ENCODE peak calls at places on chromosome 2, in four cellular contexts. One of them, this sample, is unnamed.
A peak's percentile ranks its signal among the peaks of the same experiment; 100 is the strongest.

GRCh38 chr2:200406379-200406778 is 99.9 kb downstream of the SPATS2L start:
- DNase-seq in tibial artery: no peak
- DNase-seq in uterus: no peak
- DNase-seq in Calu3: no peak
- DNase-seq in this sample: no peak

GRCh38 chr2:198060277-198060676 is 255.9 kb downstream of the PLCL1 start:
- DNase-seq in tibial artery: no peak
- DNase-seq in Calu3: no peak
- DNase-seq in uterus: no peak
- DNase-seq in this sample: no peak

GRCh38 chr2:3340144-3340543 is 37.5 kb downstream of the EIPR1 start:
- DNase-seq in tibial artery: no peak
- DNase-seq in uterus: no peak
- DNase-seq in Calu3: no peak
- DNase-seq in this sample: no peak

GRCh38 chr2:32008811-32009478 is 1.9 kb downstream of the MEMO1 start:
- DNase-seq in uterus: no peak
- DNase-seq in tibial artery: no peak
- DNase-seq in Calu3: peak; percentile 14
- DNase-seq in this sample: no peak

GRCh38 chr2:33167655-33168245 is 221.0 kb downstream of the LTBP1 start:
- DNase-seq in Calu3: no peak
- DNase-seq in tibial artery: no peak
- DNase-seq in uterus: no peak
- DNase-seq in this sample: no peak

GRCh38 chr2:98895901-98896300 is 40.1 kb downstream of the CRACDL start:
- DNase-seq in Calu3: no peak
- DNase-seq in uterus: no peak
- DNase-seq in tibial artery: no peak
- DNase-seq in this sample: no peak

GRCh38 chr2:97741251-97741650 is 27.9 kb downstream of the ZAP70 start:
- DNase-seq in tibial artery: no peak
- DNase-seq in uterus: no peak
- DNase-seq in Calu3: no peak
- DNase-seq in this sample: no peak

GRCh38 chr2:175463639-175464310 is 282.3 kb upstream of the ATP5MC3 start:
- DNase-seq in Calu3: no peak
- DNase-seq in uterus: no peak
- DNase-seq in tibial artery: no peak
- DNase-seq in this sample: no peak

GRCh38 chr2:138602166-138602460 is 100.5 kb downstream of the SPOPL start:
- DNase-seq in uterus: no peak
- DNase-seq in Calu3: no peak
- DNase-seq in tibial artery: no peak
- DNase-seq in this sample: no peak

GRCh38 chr2:20916604-20917286 is 93.8 kb upstream of the LDAH start:
- DNase-seq in tibial artery: no peak
- DNase-seq in uterus: no peak
- DNase-seq in Calu3: peak; percentile 23
- DNase-seq in this sample: no peak

GRCh38 chr2:26462511-26463251 is 15.2 kb downstream of the OTOF start:
- DNase-seq in tibial artery: peak; percentile 33
- DNase-seq in uterus: no peak
- DNase-seq in Calu3: peak; percentile 83
- DNase-seq in this sample: peak; percentile 44

GRCh38 chr2:54915101-54915500 is 135.2 kb downstream of the RTN4 start:
- DNase-seq in Calu3: no peak
- DNase-seq in uterus: no peak
- DNase-seq in tibial artery: no peak
- DNase-seq in this sample: no peak

GRCh38 chr2:8646731-8647461 is 35.0 kb upstream of the ID2 start:
- DNase-seq in Calu3: no peak
- DNase-seq in uterus: no peak
- DNase-seq in tibial artery: no peak
- DNase-seq in this sample: no peak

GRCh38 chr2:238510911-238511613 is 84.3 kb downstream of the ASB1 start:
- DNase-seq in Calu3: no peak
- DNase-seq in uterus: no peak
- DNase-seq in tibial artery: no peak
- DNase-seq in this sample: no peak

GRCh38 chr2:84880645-84881521 is at the start of gene TRABD2A:
- DNase-seq in Calu3: no peak
- DNase-seq in uterus: no peak
- DNase-seq in tibial artery: no peak
- DNase-seq in this sample: peak; percentile 40

GRCh38 chr2:121778736-121779487 is 23.5 kb downstream of the TSN start:
- DNase-seq in Calu3: peak; percentile 48
- DNase-seq in tibial artery: no peak
- DNase-seq in uterus: no peak
- DNase-seq in this sample: no peak

GRCh38 chr2:24613154-24613814 is 122.2 kb downstream of the NCOA1 start:
- DNase-seq in uterus: no peak
- DNase-seq in tibial artery: no peak
- DNase-seq in Calu3: peak; percentile 30
- DNase-seq in this sample: peak; percentile 54

GRCh38 chr2:66430195-66430905 is 4.6 kb upstream of the MEIS1 start:
- DNase-seq in Calu3: no peak
- DNase-seq in tibial artery: no peak
- DNase-seq in uterus: no peak
- DNase-seq in this sample: no peak

GRCh38 chr2:106886916-106887758 is 1.2 kb upstream of the ST6GAL2 start:
- DNase-seq in Calu3: no peak
- DNase-seq in uterus: peak; percentile 13
- DNase-seq in tibial artery: no peak
- DNase-seq in this sample: no peak

GRCh38 chr2:179239194-179239593 is 25.4 kb downstream of the SESTD1 start:
- DNase-seq in Calu3: no peak
- DNase-seq in tibial artery: no peak
- DNase-seq in uterus: no peak
- DNase-seq in this sample: no peak

GRCh38 chr2:66433945-66434678 is 813 bp upstream of the MEIS1 start:
- DNase-seq in uterus: peak; percentile 59
- DNase-seq in Calu3: peak; percentile 66
- DNase-seq in tibial artery: peak; percentile 54
- DNase-seq in this sample: no peak

GRCh38 chr2:60641866-60642788 is 88.7 kb upstream of the BCL11A start:
- DNase-seq in Calu3: peak; percentile 20
- DNase-seq in uterus: no peak
- DNase-seq in tibial artery: no peak
- DNase-seq in this sample: peak; percentile 46

GRCh38 chr2:136137982-136138381 is 20.0 kb upstream of the CXCR4 start:
- DNase-seq in uterus: no peak
- DNase-seq in Calu3: no peak
- DNase-seq in tibial artery: no peak
- DNase-seq in this sample: no peak

GRCh38 chr2:112644933-112645395 is 775 bp upstream of the SLC20A1 start:
- DNase-seq in tibial artery: peak; percentile 59
- DNase-seq in uterus: no peak
- DNase-seq in Calu3: no peak
- DNase-seq in this sample: no peak

GRCh38 chr2:25078171-25079049 is 36.5 kb downstream of the EFR3B start:
- DNase-seq in uterus: no peak
- DNase-seq in Calu3: peak; percentile 9
- DNase-seq in tibial artery: no peak
- DNase-seq in this sample: no peak

GRCh38 chr2:140695163-140695562 is 1435.7 kb downstream of the LRP1B start:
- DNase-seq in tibial artery: no peak
- DNase-seq in Calu3: peak; percentile 24
- DNase-seq in uterus: no peak
- DNase-seq in this sample: no peak

GRCh38 chr2:45008296-45009129 is 739 bp downstream of the SIX2 start:
- DNase-seq in uterus: no peak
- DNase-seq in tibial artery: no peak
- DNase-seq in Calu3: no peak
- DNase-seq in this sample: peak; percentile 33

GRCh38 chr2:225725726-225726125 is 326.2 kb downstream of the NYAP2 start:
- DNase-seq in Calu3: no peak
- DNase-seq in uterus: peak; percentile 21
- DNase-seq in tibial artery: no peak
- DNase-seq in this sample: no peak

GRCh38 chr2:205769494-205769848 is 87.2 kb downstream of the NRP2 start:
- DNase-seq in tibial artery: no peak
- DNase-seq in uterus: no peak
- DNase-seq in Calu3: no peak
- DNase-seq in this sample: no peak

GRCh38 chr2:127811922-127812321 is 951 bp upstream of the WDR33 start:
- DNase-seq in tibial artery: no peak
- DNase-seq in Calu3: no peak
- DNase-seq in uterus: no peak
- DNase-seq in this sample: no peak

GRCh38 chr2:127810637-127811396 is at the start of gene WDR33:
- DNase-seq in tibial artery: peak; percentile 77
- DNase-seq in Calu3: peak; percentile 92
- DNase-seq in uterus: peak; percentile 87
- DNase-seq in this sample: peak; percentile 97

GRCh38 chr2:127811397-127811860 is 458 bp upstream of the WDR33 start:
- DNase-seq in tibial artery: no peak
- DNase-seq in Calu3: no peak
- DNase-seq in uterus: no peak
- DNase-seq in this sample: no peak

GRCh38 chr2:127807678-127808353 is 3.2 kb downstream of the WDR33 start:
- DNase-seq in Calu3: no peak
- DNase-seq in tibial artery: no peak
- DNase-seq in uterus: no peak
- DNase-seq in this sample: no peak

GRCh38 chr2:127810156-127810636 is 775 bp downstream of the WDR33 start:
- DNase-seq in Calu3: peak; percentile 22
- DNase-seq in uterus: no peak
- DNase-seq in tibial artery: no peak
- DNase-seq in this sample: no peak
- TF ChIP-seq CTCF in Calu3: no peak
- TF ChIP-seq CTCF in uterus: no peak
- TF ChIP-seq CTCF in tibial artery: no peak
- TF ChIP-seq CTCF in this sample: no peak

GRCh38 chr2:37648316-37649011 is 23.0 kb downstream of the CDC42EP3 start:
- DNase-seq in Calu3: no peak
- DNase-seq in tibial artery: peak; percentile 79
- DNase-seq in uterus: no peak
- DNase-seq in this sample: no peak
- TF ChIP-seq CTCF in Calu3: no peak
- TF ChIP-seq CTCF in tibial artery: no peak
- TF ChIP-seq CTCF in uterus: no peak
- TF ChIP-seq CTCF in this sample: no peak

GRCh38 chr2:57515366-57515765 is 531.2 kb upstream of the VRK2 start:
- DNase-seq in Calu3: no peak
- DNase-seq in uterus: no peak
- DNase-seq in tibial artery: no peak
- DNase-seq in this sample: no peak

GRCh38 chr2:57504787-57505186 is 541.8 kb upstream of the VRK2 start:
- DNase-seq in Calu3: no peak
- DNase-seq in tibial artery: no peak
- DNase-seq in uterus: no peak
- DNase-seq in this sample: no peak

GRCh38 chr2:57510704-57511103 is 535.9 kb upstream of the VRK2 start:
- DNase-seq in uterus: no peak
- DNase-seq in Calu3: no peak
- DNase-seq in tibial artery: no peak
- DNase-seq in this sample: no peak
- TF ChIP-seq CTCF in uterus: no peak
- TF ChIP-seq CTCF in Calu3: no peak
- TF ChIP-seq CTCF in tibial artery: no peak
- TF ChIP-seq CTCF in this sample: no peak

GRCh38 chr2:232979871-232980461 is 33.1 kb downstream of the NGEF start:
- DNase-seq in tibial artery: no peak
- DNase-seq in uterus: no peak
- DNase-seq in Calu3: peak; percentile 47
- DNase-seq in this sample: no peak
- TF ChIP-seq CTCF in tibial artery: no peak
- TF ChIP-seq CTCF in uterus: no peak
- TF ChIP-seq CTCF in Calu3: no peak
- TF ChIP-seq CTCF in this sample: no peak

GRCh38 chr2:18987592-18988073 is 370.8 kb downstream of the OSR1 start:
- DNase-seq in uterus: peak; percentile 78
- DNase-seq in Calu3: peak; percentile 64
- DNase-seq in tibial artery: peak; percentile 88
- DNase-seq in this sample: no peak
- TF ChIP-seq CTCF in uterus: peak; percentile 37
- TF ChIP-seq CTCF in Calu3: no peak
- TF ChIP-seq CTCF in tibial artery: peak; percentile 32
- TF ChIP-seq CTCF in this sample: no peak

GRCh38 chr2:236081171-236081570 is 87.0 kb downstream of the GBX2 start:
- DNase-seq in tibial artery: no peak
- DNase-seq in Calu3: no peak
- DNase-seq in uterus: no peak
- DNase-seq in this sample: no peak

GRCh38 chr2:236073867-236074655 is 94.1 kb downstream of the GBX2 start:
- DNase-seq in tibial artery: no peak
- DNase-seq in uterus: no peak
- DNase-seq in Calu3: no peak
- DNase-seq in this sample: no peak

GRCh38 chr2:236075802-236076201 is 92.4 kb downstream of the GBX2 start:
- DNase-seq in Calu3: no peak
- DNase-seq in uterus: no peak
- DNase-seq in tibial artery: no peak
- DNase-seq in this sample: no peak

GRCh38 chr2:236080412-236080811 is 87.8 kb downstream of the GBX2 start:
- DNase-seq in tibial artery: no peak
- DNase-seq in uterus: no peak
- DNase-seq in Calu3: no peak
- DNase-seq in this sample: no peak

DNA sequence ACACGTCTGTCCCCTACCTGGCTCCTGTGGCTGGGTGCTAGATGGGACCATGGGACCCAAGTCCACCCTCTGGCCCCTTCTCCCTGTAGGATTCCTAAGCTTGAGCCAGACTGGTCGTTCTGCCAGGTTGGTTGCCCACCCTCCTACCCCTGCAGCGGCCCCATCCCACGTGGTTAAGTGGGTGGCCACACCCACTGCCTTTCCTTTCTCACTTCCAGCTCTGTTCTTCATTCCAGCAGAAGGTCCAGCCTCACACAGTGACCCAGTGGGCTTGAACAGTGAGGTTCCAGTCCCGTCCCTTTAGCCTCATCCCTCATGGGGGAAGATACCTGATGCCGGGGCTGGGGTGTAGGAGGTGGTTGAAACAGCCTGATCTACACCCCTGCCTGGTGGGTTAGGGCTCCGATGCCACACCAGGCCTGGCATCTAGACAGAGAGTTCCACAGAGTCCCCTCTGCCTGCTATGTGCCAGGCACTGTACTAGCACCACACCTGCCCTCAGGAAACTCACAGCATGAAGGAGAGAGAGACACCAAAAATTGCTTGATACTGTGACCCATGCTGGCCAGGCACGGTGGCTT is 89.4 kb downstream of the GBX2 start:
- DNase-seq in Calu3: no peak
- DNase-seq in tibial artery: no peak
- DNase-seq in uterus: no peak
- DNase-seq in this sample: no peak
- TF ChIP-seq CTCF in Calu3: no peak
- TF ChIP-seq CTCF in tibial artery: no peak
- TF ChIP-seq CTCF in uterus: no peak
- TF ChIP-seq CTCF in this sample: no peak

GRCh38 chr2:109332880-109333279 is 203.9 kb downstream of the SH3RF3 start:
- DNase-seq in Calu3: no peak
- DNase-seq in uterus: no peak
- DNase-seq in tibial artery: no peak
- DNase-seq in this sample: no peak
- TF ChIP-seq CTCF in Calu3: no peak
- TF ChIP-seq CTCF in uterus: no peak
- TF ChIP-seq CTCF in tibial artery: no peak
- TF ChIP-seq CTCF in this sample: no peak

This sample was measured in GM10248.